ENCODE peak calls at places on chromosomes 6 and 20, in nine cellular contexts. One of them, this sample, is unnamed.

GRCh38 chr6:101396552-101397173 is 3.2 kb downstream of the GRIK2 start:
- DNase-seq in tibial artery: no peak
- DNase-seq in GM12865: peak; percentile 57
- DNase-seq in HFFc6: peak; percentile 40
- DNase-seq in AG04449: no peak
- DNase-seq in body of pancreas: peak; percentile 72
- DNase-seq in IMR-90: peak; percentile 64
- DNase-seq in foreskin fibroblast: peak; percentile 75
- DNase-seq in Calu3: peak; percentile 72
- DNase-seq in this sample: no peak

GRCh38 chr6:33820784-33821183 is 17.0 kb upstream of the MLN start:
- DNase-seq in tibial artery: no peak
- DNase-seq in GM12865: no peak
- DNase-seq in HFFc6: no peak
- DNase-seq in AG04449: no peak
- DNase-seq in body of pancreas: no peak
- DNase-seq in IMR-90: no peak
- DNase-seq in foreskin fibroblast: no peak
- DNase-seq in Calu3: no peak
- DNase-seq in this sample: no peak

GRCh38 chr6:116244284-116244683 is 9.6 kb downstream of the TSPYL4 start:
- DNase-seq in tibial artery: no peak
- DNase-seq in GM12865: no peak
- DNase-seq in HFFc6: no peak
- DNase-seq in AG04449: no peak
- DNase-seq in body of pancreas: no peak
- DNase-seq in IMR-90: no peak
- DNase-seq in foreskin fibroblast: no peak
- DNase-seq in Calu3: no peak
- DNase-seq in this sample: no peak

GRCh38 chr6:169022079-169022478 is 231.6 kb downstream of the THBS2 start:
- DNase-seq in tibial artery: no peak
- DNase-seq in GM12865: no peak
- DNase-seq in HFFc6: no peak
- DNase-seq in AG04449: no peak
- DNase-seq in body of pancreas: no peak
- DNase-seq in IMR-90: no peak
- DNase-seq in foreskin fibroblast: no peak
- DNase-seq in Calu3: no peak
- DNase-seq in this sample: no peak

GRCh38 chr20:5845686-5846651 is 95.8 kb downstream of the SHLD1 start:
- DNase-seq in tibial artery: no peak
- DNase-seq in GM12865: peak; percentile 72
- DNase-seq in HFFc6: peak; percentile 45
- DNase-seq in AG04449: no peak
- DNase-seq in body of pancreas: no peak
- DNase-seq in IMR-90: peak; percentile 45
- DNase-seq in foreskin fibroblast: peak; percentile 30
- DNase-seq in Calu3: no peak
- DNase-seq in this sample: no peak

GRCh38 chr6:16434885-16435284 is 196.5 kb downstream of the GMPR start:
- DNase-seq in tibial artery: no peak
- DNase-seq in GM12865: no peak
- DNase-seq in HFFc6: no peak
- DNase-seq in AG04449: no peak
- DNase-seq in body of pancreas: no peak
- DNase-seq in IMR-90: no peak
- DNase-seq in foreskin fibroblast: peak; percentile 18
- DNase-seq in Calu3: no peak
- DNase-seq in this sample: no peak

GRCh38 chr6:34531580-34532201 is 24.4 kb downstream of the SPDEF start:
- DNase-seq in tibial artery: peak; percentile 85
- DNase-seq in GM12865: peak; percentile 46
- DNase-seq in HFFc6: no peak
- DNase-seq in AG04449: peak; percentile 10
- DNase-seq in body of pancreas: no peak
- DNase-seq in IMR-90: peak; percentile 67
- DNase-seq in foreskin fibroblast: peak; percentile 64
- DNase-seq in Calu3: no peak
- DNase-seq in this sample: no peak

GRCh38 chr20:42130810-42131596 is 512.8 kb upstream of the CHD6 start:
- DNase-seq in tibial artery: no peak
- DNase-seq in GM12865: peak; percentile 6
- DNase-seq in HFFc6: no peak
- DNase-seq in AG04449: no peak
- DNase-seq in body of pancreas: no peak
- DNase-seq in IMR-90: no peak
- DNase-seq in foreskin fibroblast: no peak
- DNase-seq in Calu3: no peak
- DNase-seq in this sample: no peak

GRCh38 chr6:15402401-15403045 is 156.7 kb downstream of the JARID2 start:
- DNase-seq in tibial artery: no peak
- DNase-seq in GM12865: no peak
- DNase-seq in HFFc6: no peak
- DNase-seq in AG04449: no peak
- DNase-seq in body of pancreas: no peak
- DNase-seq in IMR-90: peak; percentile 9
- DNase-seq in foreskin fibroblast: no peak
- DNase-seq in Calu3: no peak
- DNase-seq in this sample: no peak

GRCh38 chr6:104625536-104625935 is 234.2 kb downstream of the HACE1 start:
- DNase-seq in tibial artery: no peak
- DNase-seq in GM12865: no peak
- DNase-seq in HFFc6: peak; percentile 17
- DNase-seq in AG04449: peak; percentile 57
- DNase-seq in body of pancreas: no peak
- DNase-seq in IMR-90: peak; percentile 16
- DNase-seq in foreskin fibroblast: peak; percentile 55
- DNase-seq in Calu3: peak; percentile 56
- DNase-seq in this sample: no peak

GRCh38 chr6:99416892-99417767 is 8.0 kb downstream of the PNISR start:
- DNase-seq in tibial artery: no peak
- DNase-seq in GM12865: peak; percentile 69
- DNase-seq in HFFc6: no peak
- DNase-seq in AG04449: no peak
- DNase-seq in body of pancreas: no peak
- DNase-seq in IMR-90: no peak
- DNase-seq in foreskin fibroblast: no peak
- DNase-seq in Calu3: no peak
- DNase-seq in this sample: no peak

GRCh38 chr6:19838442-19839236 is 1.5 kb downstream of the ID4 start:
- DNase-seq in tibial artery: peak; percentile 32
- DNase-seq in GM12865: peak; percentile 35
- DNase-seq in HFFc6: no peak
- DNase-seq in AG04449: no peak
- DNase-seq in body of pancreas: peak; percentile 70
- DNase-seq in IMR-90: peak; percentile 11
- DNase-seq in foreskin fibroblast: peak; percentile 47
- DNase-seq in Calu3: peak; percentile 69
- DNase-seq in this sample: no peak

GRCh38 chr6:15901141-15902115 is 227.5 kb upstream of the MYLIP start:
- DNase-seq in tibial artery: peak; percentile 48
- DNase-seq in GM12865: peak; percentile 97
- DNase-seq in HFFc6: no peak
- DNase-seq in AG04449: no peak
- DNase-seq in body of pancreas: no peak
- DNase-seq in IMR-90: no peak
- DNase-seq in foreskin fibroblast: no peak
- DNase-seq in Calu3: no peak
- DNase-seq in this sample: peak; percentile 76

GRCh38 chr6:31718294-31718693 is 3.1 kb downstream of the LY6G6D start:
- DNase-seq in tibial artery: no peak
- DNase-seq in GM12865: no peak
- DNase-seq in HFFc6: no peak
- DNase-seq in AG04449: no peak
- DNase-seq in body of pancreas: no peak
- DNase-seq in IMR-90: no peak
- DNase-seq in foreskin fibroblast: no peak
- DNase-seq in Calu3: peak; percentile 88
- DNase-seq in this sample: no peak

GRCh38 chr6:41578714-41579610 is 32.8 kb downstream of the FOXP4 start:
- DNase-seq in tibial artery: no peak
- DNase-seq in GM12865: no peak
- DNase-seq in HFFc6: no peak
- DNase-seq in AG04449: no peak
- DNase-seq in body of pancreas: no peak
- DNase-seq in IMR-90: peak; percentile 33
- DNase-seq in foreskin fibroblast: peak; percentile 65
- DNase-seq in Calu3: no peak
- DNase-seq in this sample: no peak

GRCh38 chr20:6828794-6829423 is 61.4 kb downstream of the BMP2 start:
- DNase-seq in tibial artery: peak; percentile 70
- DNase-seq in GM12865: peak; percentile 54
- DNase-seq in HFFc6: peak; percentile 15
- DNase-seq in AG04449: no peak
- DNase-seq in body of pancreas: peak; percentile 76
- DNase-seq in IMR-90: peak; percentile 43
- DNase-seq in foreskin fibroblast: peak; percentile 66
- DNase-seq in Calu3: peak; percentile 49
- DNase-seq in this sample: peak; percentile 48

GRCh38 chr20:20872420-20872819 is 160.0 kb upstream of the RALGAPA2 start:
- DNase-seq in tibial artery: no peak
- DNase-seq in GM12865: no peak
- DNase-seq in HFFc6: no peak
- DNase-seq in AG04449: no peak
- DNase-seq in body of pancreas: no peak
- DNase-seq in IMR-90: no peak
- DNase-seq in foreskin fibroblast: no peak
- DNase-seq in Calu3: no peak
- DNase-seq in this sample: no peak

GRCh38 chr6:31379850-31380249 is 22.9 kb upstream of the HLA-B start:
- DNase-seq in tibial artery: no peak
- DNase-seq in GM12865: no peak
- DNase-seq in HFFc6: no peak
- DNase-seq in AG04449: no peak
- DNase-seq in body of pancreas: no peak
- DNase-seq in IMR-90: no peak
- DNase-seq in foreskin fibroblast: peak; percentile 22
- DNase-seq in Calu3: no peak
- DNase-seq in this sample: no peak

DNA sequence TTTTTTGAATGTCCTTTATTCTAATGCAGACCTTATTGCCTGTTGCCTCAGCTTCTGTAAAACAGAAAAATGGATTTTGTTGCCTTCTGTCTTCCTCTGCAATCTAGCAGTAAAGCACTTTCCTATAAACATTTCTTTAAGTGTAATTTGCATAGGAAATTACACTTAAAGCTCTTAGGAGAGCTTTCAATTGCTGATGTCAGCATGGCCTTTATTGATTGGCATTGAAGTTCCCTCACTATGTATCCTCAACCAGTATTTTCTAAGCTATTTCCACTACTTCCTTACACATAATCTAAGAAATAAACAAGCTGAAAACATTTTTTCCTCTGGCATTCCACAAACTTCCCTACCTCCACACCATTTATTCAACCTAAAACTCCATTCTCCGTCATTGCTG is 22.3 kb downstream of the ADGRG6 start:
- DNase-seq in tibial artery: no peak
- DNase-seq in GM12865: no peak
- DNase-seq in HFFc6: no peak
- DNase-seq in AG04449: no peak
- DNase-seq in body of pancreas: no peak
- DNase-seq in IMR-90: no peak
- DNase-seq in foreskin fibroblast: no peak
- DNase-seq in Calu3: no peak
- DNase-seq in this sample: no peak
- TF ChIP-seq CTCF in tibial artery: no peak
- TF ChIP-seq CTCF in GM12865: no peak
- TF ChIP-seq CTCF in HFFc6: no peak
- TF ChIP-seq CTCF in AG04449: no peak
- TF ChIP-seq CTCF in body of pancreas: no peak
- TF ChIP-seq CTCF in IMR-90: no peak
- TF ChIP-seq CTCF in foreskin fibroblast: no peak
- TF ChIP-seq CTCF in Calu3: no peak
- TF ChIP-seq CTCF in this sample: no peak

GRCh38 chr6:72560721-72561593 is 60.9 kb upstream of the KCNQ5 start:
- DNase-seq in tibial artery: no peak
- DNase-seq in GM12865: no peak
- DNase-seq in HFFc6: no peak
- DNase-seq in AG04449: no peak
- DNase-seq in body of pancreas: no peak
- DNase-seq in IMR-90: peak; percentile 19
- DNase-seq in foreskin fibroblast: no peak
- DNase-seq in Calu3: no peak
- DNase-seq in this sample: no peak
- TF ChIP-seq CTCF in tibial artery: no peak
- TF ChIP-seq CTCF in GM12865: peak; percentile 15
- TF ChIP-seq CTCF in HFFc6: peak; percentile 57
- TF ChIP-seq CTCF in AG04449: no peak
- TF ChIP-seq CTCF in body of pancreas: no peak
- TF ChIP-seq CTCF in IMR-90: no peak
- TF ChIP-seq CTCF in foreskin fibroblast: no peak
- TF ChIP-seq CTCF in Calu3: no peak
- TF ChIP-seq CTCF in this sample: peak; percentile 29

DNA sequence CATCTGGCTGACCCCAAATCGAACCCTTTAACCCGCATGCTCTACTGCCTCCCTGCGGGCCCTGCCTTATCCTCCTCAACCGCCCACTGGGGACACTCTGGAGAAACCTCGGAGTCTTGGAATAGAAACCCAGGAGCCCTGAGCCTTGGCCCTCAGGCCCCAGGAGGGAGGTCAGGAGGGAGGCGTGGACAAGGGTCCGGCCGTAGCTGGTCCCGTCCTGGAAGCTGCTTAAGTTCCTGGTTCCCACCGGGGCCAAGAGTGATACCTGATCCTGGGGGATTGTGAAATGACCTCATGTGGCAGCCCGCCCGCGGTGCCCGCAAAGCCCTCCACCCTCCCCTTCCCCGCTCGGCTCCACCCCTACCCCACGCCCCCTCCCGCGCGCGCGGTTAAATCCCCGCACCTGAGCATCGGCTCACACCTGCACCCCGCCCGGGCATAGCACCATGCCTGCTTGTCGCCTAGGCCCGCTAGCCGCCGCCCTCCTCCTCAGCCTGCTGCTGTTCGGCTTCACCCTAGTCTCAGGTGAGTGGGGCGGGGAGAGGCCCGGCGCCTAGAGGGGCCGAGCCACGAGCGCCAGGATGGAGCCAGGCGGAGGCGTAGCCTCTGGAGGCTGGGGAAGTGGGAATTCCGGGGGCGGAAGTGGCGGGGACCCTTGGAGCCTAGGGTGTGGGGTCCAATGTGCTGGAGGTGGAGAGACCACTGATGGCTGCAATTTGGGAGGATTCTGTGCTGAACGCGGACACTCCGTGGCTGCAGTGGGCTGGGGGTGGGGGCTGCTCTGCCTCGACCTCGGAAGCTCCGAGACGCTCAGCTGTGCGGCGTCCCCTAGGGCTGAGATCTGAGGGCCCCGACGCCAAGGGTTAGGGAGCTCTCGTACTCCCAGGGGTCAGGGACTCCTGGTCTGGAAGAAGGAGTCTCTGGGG is at the start of gene WFDC2:
- DNase-seq in tibial artery: no peak
- DNase-seq in GM12865: no peak
- DNase-seq in HFFc6: no peak
- DNase-seq in AG04449: no peak
- DNase-seq in body of pancreas: peak; percentile 37
- DNase-seq in IMR-90: no peak
- DNase-seq in foreskin fibroblast: no peak
- DNase-seq in Calu3: peak; percentile 83
- DNase-seq in this sample: no peak
- TF ChIP-seq CTCF in tibial artery: no peak
- TF ChIP-seq CTCF in GM12865: no peak
- TF ChIP-seq CTCF in HFFc6: no peak
- TF ChIP-seq CTCF in AG04449: no peak
- TF ChIP-seq CTCF in body of pancreas: no peak
- TF ChIP-seq CTCF in IMR-90: no peak
- TF ChIP-seq CTCF in foreskin fibroblast: no peak
- TF ChIP-seq CTCF in Calu3: peak; percentile 40
- TF ChIP-seq CTCF in this sample: no peak

GRCh38 chr20:25223179-25223661 is 24.7 kb upstream of the PYGB start:
- DNase-seq in tibial artery: no peak
- DNase-seq in GM12865: peak; percentile 32
- DNase-seq in HFFc6: peak; percentile 94
- DNase-seq in AG04449: peak; percentile 50
- DNase-seq in body of pancreas: no peak
- DNase-seq in IMR-90: peak; percentile 97
- DNase-seq in foreskin fibroblast: peak; percentile 96
- DNase-seq in Calu3: peak; percentile 66
- DNase-seq in this sample: no peak
- TF ChIP-seq CTCF in tibial artery: no peak
- TF ChIP-seq CTCF in GM12865: no peak
- TF ChIP-seq CTCF in HFFc6: peak; percentile 57
- TF ChIP-seq CTCF in AG04449: peak; percentile 0
- TF ChIP-seq CTCF in body of pancreas: no peak
- TF ChIP-seq CTCF in IMR-90: peak; percentile 35
- TF ChIP-seq CTCF in foreskin fibroblast: no peak
- TF ChIP-seq CTCF in Calu3: no peak
- TF ChIP-seq CTCF in this sample: no peak

This sample was measured in CD14-positive monocyte.